ENCODE peak calls at places on chromosomes 13 and 19, in five cellular contexts. One of them, this sample, is unnamed.

GRCh38 chr13:42064259-42064658 is 15.8 kb downstream of the DGKH start:
- DNase-seq in foreskin fibroblast: peak; percentile 65
- DNase-seq in upper lobe of right lung: no peak
- DNase-seq in retinal pigment epithelial cell: no peak
- DNase-seq in NB4: no peak
- DNase-seq in this sample: peak; percentile 43

GRCh38 chr13:25978961-25979360 is 72.9 kb downstream of the SHISA2 start:
- DNase-seq in foreskin fibroblast: no peak
- DNase-seq in upper lobe of right lung: no peak
- DNase-seq in retinal pigment epithelial cell: no peak
- DNase-seq in NB4: no peak
- DNase-seq in this sample: no peak

GRCh38 chr19:54029930-54030490 is 33.7 kb downstream of the VSTM1 start:
- DNase-seq in foreskin fibroblast: peak; percentile 51
- DNase-seq in upper lobe of right lung: no peak
- DNase-seq in retinal pigment epithelial cell: no peak
- DNase-seq in NB4: peak; percentile 76
- DNase-seq in this sample: peak; percentile 46

GRCh38 chr13:42875448-42876269 is 94.3 kb downstream of the FAM216B start:
- DNase-seq in foreskin fibroblast: no peak
- DNase-seq in upper lobe of right lung: no peak
- DNase-seq in retinal pigment epithelial cell: no peak
- DNase-seq in NB4: no peak
- DNase-seq in this sample: no peak

GRCh38 chr13:76331948-76332712 is 554.1 kb downstream of the KCTD12 start:
- DNase-seq in foreskin fibroblast: no peak
- DNase-seq in upper lobe of right lung: no peak
- DNase-seq in retinal pigment epithelial cell: peak; percentile 51
- DNase-seq in NB4: no peak
- DNase-seq in this sample: no peak

GRCh38 chr13:51255556-51255955 is 33.4 kb downstream of the FAM124A start:
- DNase-seq in foreskin fibroblast: no peak
- DNase-seq in upper lobe of right lung: no peak
- DNase-seq in retinal pigment epithelial cell: no peak
- DNase-seq in NB4: no peak
- DNase-seq in this sample: no peak

GRCh38 chr19:55581145-55581827 is 638 bp upstream of the ZNF579 start:
- DNase-seq in foreskin fibroblast: no peak
- DNase-seq in upper lobe of right lung: no peak
- DNase-seq in retinal pigment epithelial cell: no peak
- DNase-seq in NB4: peak; percentile 25
- DNase-seq in this sample: no peak

GRCh38 chr19:55149078-55150003 is at the start of gene TNNT1:
- DNase-seq in foreskin fibroblast: no peak
- DNase-seq in upper lobe of right lung: peak; percentile 51
- DNase-seq in retinal pigment epithelial cell: no peak
- DNase-seq in NB4: no peak
- DNase-seq in this sample: no peak

GRCh38 chr19:29804493-29804892 is 7.3 kb upstream of the CCNE1 start:
- DNase-seq in foreskin fibroblast: no peak
- DNase-seq in upper lobe of right lung: no peak
- DNase-seq in retinal pigment epithelial cell: no peak
- DNase-seq in NB4: no peak
- DNase-seq in this sample: no peak

GRCh38 chr19:48244289-48244688 is 11.4 kb downstream of the CARD8 start:
- DNase-seq in foreskin fibroblast: no peak
- DNase-seq in upper lobe of right lung: no peak
- DNase-seq in retinal pigment epithelial cell: no peak
- DNase-seq in NB4: peak; percentile 51
- DNase-seq in this sample: no peak

GRCh38 chr13:45447050-45447661 is 17.6 kb upstream of the COG3 start:
- DNase-seq in foreskin fibroblast: no peak
- DNase-seq in upper lobe of right lung: no peak
- DNase-seq in retinal pigment epithelial cell: no peak
- DNase-seq in NB4: no peak
- DNase-seq in this sample: no peak

GRCh38 chr13:43991773-43992201 is 112.1 kb downstream of the LACC1 start:
- DNase-seq in foreskin fibroblast: no peak
- DNase-seq in upper lobe of right lung: no peak
- DNase-seq in retinal pigment epithelial cell: no peak
- DNase-seq in NB4: no peak
- DNase-seq in this sample: no peak

GRCh38 chr13:19838726-19839342 is 24.6 kb downstream of the ZMYM5 start:
- DNase-seq in foreskin fibroblast: no peak
- DNase-seq in upper lobe of right lung: no peak
- DNase-seq in retinal pigment epithelial cell: no peak
- DNase-seq in NB4: no peak
- DNase-seq in this sample: no peak

GRCh38 chr19:5128251-5128931 is 159.5 kb downstream of the KDM4B start:
- DNase-seq in foreskin fibroblast: peak; percentile 36
- DNase-seq in upper lobe of right lung: no peak
- DNase-seq in retinal pigment epithelial cell: no peak
- DNase-seq in NB4: no peak
- DNase-seq in this sample: peak; percentile 36

GRCh38 chr13:113647351-113648217 is 10.4 kb downstream of the ATP4B start:
- DNase-seq in foreskin fibroblast: peak; percentile 67
- DNase-seq in upper lobe of right lung: peak; percentile 96
- DNase-seq in retinal pigment epithelial cell: peak; percentile 44
- DNase-seq in NB4: no peak
- DNase-seq in this sample: peak; percentile 30

GRCh38 chr13:30722361-30722760 is 13.0 kb upstream of the ALOX5AP start:
- DNase-seq in foreskin fibroblast: no peak
- DNase-seq in upper lobe of right lung: no peak
- DNase-seq in retinal pigment epithelial cell: no peak
- DNase-seq in NB4: no peak
- DNase-seq in this sample: no peak

GRCh38 chr13:42247883-42248282 is 24.1 kb upstream of the AKAP11 start:
- DNase-seq in foreskin fibroblast: no peak
- DNase-seq in upper lobe of right lung: no peak
- DNase-seq in retinal pigment epithelial cell: no peak
- DNase-seq in NB4: no peak
- DNase-seq in this sample: peak; percentile 21

DNA sequence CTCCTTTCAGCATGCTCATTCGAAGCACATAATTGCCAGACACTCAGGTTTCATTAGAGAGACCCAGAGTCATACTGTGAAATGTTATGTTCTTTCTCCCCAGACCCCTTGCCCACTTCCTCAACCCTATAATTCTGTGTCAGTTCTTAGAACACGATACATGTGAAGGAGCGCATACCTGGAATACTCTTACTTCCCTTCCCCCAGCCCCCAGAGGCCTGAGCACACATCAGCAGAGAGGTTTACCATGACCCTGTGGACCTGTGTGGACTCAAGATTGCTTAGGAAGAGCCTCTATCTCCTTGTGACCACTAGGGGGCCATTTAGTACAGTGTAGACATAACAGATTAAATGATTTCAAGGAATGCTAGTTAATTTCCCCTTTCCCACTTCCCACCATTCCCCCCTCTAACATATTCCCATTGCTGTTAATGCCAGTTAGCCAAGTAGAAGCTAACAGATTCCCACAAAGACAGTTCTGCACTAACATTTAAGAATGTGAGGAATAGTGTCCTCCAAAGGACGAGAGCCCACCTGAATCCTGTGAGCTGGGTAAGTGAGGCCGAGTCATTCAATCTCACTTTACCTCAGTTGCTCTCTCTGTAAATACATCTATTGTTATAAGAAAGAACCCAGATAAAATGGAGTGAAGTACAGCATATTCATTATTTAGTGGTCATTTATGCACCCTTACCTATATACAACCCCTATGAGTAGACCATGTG is 154.2 kb upstream of the MAB21L1 start:
- DNase-seq in foreskin fibroblast: peak; percentile 50
- DNase-seq in upper lobe of right lung: no peak
- DNase-seq in retinal pigment epithelial cell: peak; percentile 28
- DNase-seq in NB4: peak; percentile 52
- DNase-seq in this sample: peak; percentile 55
- TF ChIP-seq CTCF in foreskin fibroblast: peak; percentile 79
- TF ChIP-seq CTCF in upper lobe of right lung: peak; percentile 68
- TF ChIP-seq CTCF in retinal pigment epithelial cell: peak; percentile 77
- TF ChIP-seq CTCF in NB4: peak; percentile 80
- TF ChIP-seq CTCF in this sample: peak; percentile 92

DNA sequence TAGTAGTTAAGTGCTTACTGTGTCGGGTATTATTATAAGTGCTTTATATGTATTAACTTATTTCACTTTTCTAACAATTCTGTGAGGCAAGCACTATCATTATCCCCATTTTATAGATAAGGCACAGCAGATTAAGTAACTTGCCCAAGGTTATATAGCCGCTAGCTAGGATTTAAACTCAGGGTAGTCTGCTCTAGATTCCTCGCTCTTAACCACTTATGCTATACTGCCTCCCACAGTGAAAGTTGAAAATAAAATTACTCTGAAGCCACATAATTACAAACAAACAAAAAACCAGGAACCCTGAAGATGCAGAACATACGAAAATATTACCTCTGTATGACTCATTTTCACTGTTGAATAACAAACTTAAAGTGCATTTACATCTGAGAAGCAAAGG is 3.9 kb downstream of the TEX30 start:
- DNase-seq in foreskin fibroblast: no peak
- DNase-seq in upper lobe of right lung: no peak
- DNase-seq in retinal pigment epithelial cell: no peak
- DNase-seq in NB4: peak; percentile 15
- DNase-seq in this sample: no peak
- TF ChIP-seq CTCF in foreskin fibroblast: no peak
- TF ChIP-seq CTCF in upper lobe of right lung: no peak
- TF ChIP-seq CTCF in retinal pigment epithelial cell: no peak
- TF ChIP-seq CTCF in NB4: no peak
- TF ChIP-seq CTCF in this sample: no peak

GRCh38 chr19:18754501-18754900 is 36.6 kb downstream of the COMP start:
- DNase-seq in foreskin fibroblast: no peak
- DNase-seq in upper lobe of right lung: no peak
- DNase-seq in retinal pigment epithelial cell: no peak
- DNase-seq in NB4: no peak
- DNase-seq in this sample: no peak

GRCh38 chr19:18759435-18760426 is 31.4 kb downstream of the COMP start:
- DNase-seq in foreskin fibroblast: no peak
- DNase-seq in upper lobe of right lung: no peak
- DNase-seq in retinal pigment epithelial cell: no peak
- DNase-seq in NB4: no peak
- DNase-seq in this sample: no peak

GRCh38 chr19:18761531-18762110 is 29.5 kb downstream of the COMP start:
- DNase-seq in foreskin fibroblast: no peak
- DNase-seq in upper lobe of right lung: no peak
- DNase-seq in retinal pigment epithelial cell: no peak
- DNase-seq in NB4: no peak
- DNase-seq in this sample: no peak

GRCh38 chr19:18760440-18761383 is 30.4 kb downstream of the COMP start:
- DNase-seq in foreskin fibroblast: no peak
- DNase-seq in upper lobe of right lung: no peak
- DNase-seq in retinal pigment epithelial cell: no peak
- DNase-seq in NB4: no peak
- DNase-seq in this sample: no peak

GRCh38 chr19:18756896-18757295 is 34.2 kb downstream of the COMP start:
- DNase-seq in foreskin fibroblast: no peak
- DNase-seq in upper lobe of right lung: peak; percentile 78
- DNase-seq in retinal pigment epithelial cell: no peak
- DNase-seq in NB4: no peak
- DNase-seq in this sample: no peak
- TF ChIP-seq CTCF in foreskin fibroblast: no peak
- TF ChIP-seq CTCF in upper lobe of right lung: no peak
- TF ChIP-seq CTCF in retinal pigment epithelial cell: no peak
- TF ChIP-seq CTCF in NB4: no peak
- TF ChIP-seq CTCF in this sample: no peak

GRCh38 chr19:45927565-45928261 is 13.1 kb upstream of the NANOS2 start:
- DNase-seq in foreskin fibroblast: peak; percentile 77
- DNase-seq in upper lobe of right lung: peak; percentile 91
- DNase-seq in retinal pigment epithelial cell: peak; percentile 37
- DNase-seq in NB4: peak; percentile 98
- DNase-seq in this sample: peak; percentile 78
- TF ChIP-seq CTCF in foreskin fibroblast: no peak
- TF ChIP-seq CTCF in upper lobe of right lung: no peak
- TF ChIP-seq CTCF in retinal pigment epithelial cell: no peak
- TF ChIP-seq CTCF in NB4: no peak
- TF ChIP-seq CTCF in this sample: no peak

DNA sequence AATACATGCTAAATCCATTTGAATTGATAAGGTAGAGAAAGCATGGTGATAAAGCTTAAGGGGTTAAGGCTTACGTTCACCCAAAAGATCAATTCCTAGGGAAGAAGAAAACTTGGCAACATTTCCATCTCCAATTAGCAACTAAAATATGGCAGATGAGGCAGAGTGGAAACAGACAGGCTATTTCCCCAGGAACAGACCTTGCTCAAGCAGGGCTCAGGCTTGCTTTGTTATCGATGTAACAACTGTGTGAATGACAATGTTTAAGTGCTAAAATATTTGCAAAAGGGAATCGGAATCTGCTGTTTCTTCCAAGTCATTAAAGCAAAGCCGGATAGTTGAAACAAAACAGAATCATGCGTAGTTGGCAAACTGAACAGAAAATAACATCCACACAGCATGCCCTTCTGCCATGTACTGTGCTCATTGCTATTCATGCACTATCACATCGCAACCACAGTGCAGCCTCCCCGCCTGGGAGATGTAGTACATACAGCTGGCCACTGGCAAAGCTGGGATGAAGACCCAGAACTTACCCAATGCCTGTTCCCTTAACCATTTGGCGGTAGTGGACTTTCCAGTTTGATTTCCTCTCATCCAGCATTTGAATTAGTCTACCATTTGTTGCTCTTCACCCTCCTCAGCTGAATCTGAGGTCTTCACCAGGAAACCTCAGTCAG is 799.1 kb downstream of the DIAPH3 start:
- DNase-seq in foreskin fibroblast: no peak
- DNase-seq in upper lobe of right lung: no peak
- DNase-seq in retinal pigment epithelial cell: no peak
- DNase-seq in NB4: no peak
- DNase-seq in this sample: no peak
- TF ChIP-seq CTCF in foreskin fibroblast: no peak
- TF ChIP-seq CTCF in upper lobe of right lung: no peak
- TF ChIP-seq CTCF in retinal pigment epithelial cell: no peak
- TF ChIP-seq CTCF in NB4: no peak
- TF ChIP-seq CTCF in this sample: no peak

DNA sequence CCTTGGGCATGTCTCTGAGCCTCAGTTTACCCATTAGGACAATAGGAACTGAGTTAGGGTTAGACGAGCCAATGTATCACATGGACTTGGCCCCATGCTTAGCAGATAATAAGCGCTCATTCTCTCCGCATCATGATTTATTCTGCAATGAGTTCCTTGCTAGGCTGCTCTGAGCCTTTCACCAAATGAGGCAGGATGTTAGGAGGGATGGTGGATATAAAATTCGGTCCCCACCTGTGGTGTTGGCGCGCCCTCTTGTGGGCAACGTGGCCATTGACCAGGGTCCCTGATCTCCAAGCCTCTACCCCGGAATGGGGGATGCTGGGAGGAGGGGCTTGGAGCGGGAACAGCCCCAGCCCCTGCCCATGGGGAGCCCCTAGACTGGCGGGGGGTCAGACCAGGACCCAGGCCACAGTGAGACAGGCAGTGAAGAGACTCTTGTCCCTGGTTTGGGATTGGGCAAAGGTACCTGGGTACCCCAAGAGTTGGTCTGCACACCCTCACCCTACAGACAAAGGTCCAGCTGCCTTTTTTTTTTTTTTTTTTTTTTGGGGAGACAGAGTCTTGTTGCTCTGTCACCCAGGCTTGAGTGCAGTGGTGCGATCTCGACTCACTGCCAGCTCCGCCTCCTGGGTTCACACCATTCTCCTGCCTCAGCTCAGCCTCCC is 43.9 kb downstream of the CERS4 start:
- DNase-seq in foreskin fibroblast: peak; percentile 44
- DNase-seq in upper lobe of right lung: peak; percentile 91
- DNase-seq in retinal pigment epithelial cell: peak; percentile 26
- DNase-seq in NB4: peak; percentile 93
- DNase-seq in this sample: peak; percentile 56
- TF ChIP-seq CTCF in foreskin fibroblast: peak; percentile 94
- TF ChIP-seq CTCF in upper lobe of right lung: peak; percentile 95
- TF ChIP-seq CTCF in retinal pigment epithelial cell: peak; percentile 86
- TF ChIP-seq CTCF in NB4: peak; percentile 100
- TF ChIP-seq CTCF in this sample: peak; percentile 98

GRCh38 chr19:49486710-49487276 is 615 bp upstream of the RPL13A start:
- DNase-seq in foreskin fibroblast: no peak
- DNase-seq in upper lobe of right lung: no peak
- DNase-seq in retinal pigment epithelial cell: no peak
- DNase-seq in NB4: no peak
- DNase-seq in this sample: no peak
- TF ChIP-seq CTCF in foreskin fibroblast: no peak
- TF ChIP-seq CTCF in upper lobe of right lung: peak; percentile 15
- TF ChIP-seq CTCF in retinal pigment epithelial cell: no peak
- TF ChIP-seq CTCF in NB4: no peak
- TF ChIP-seq CTCF in this sample: no peak

This sample was measured in HFFc6.